ENCODE peak calls at places on chromosomes 13 and 19, in four cellular contexts. W, V, A and F are unnamed samples.

GRCh38 chr19:42465827-42466280 is 23.1 kb upstream of the CXCL17 start:
- DNase-seq in V (no peak), A (no peak), W (no peak), F (no peak)

GRCh38 chr13:42685762-42686560 is 95.4 kb upstream of the FAM216B start:
- DNase-seq in V (no peak), A (no peak), W (no peak), F (no peak)

GRCh38 chr13:51844862-51845573 is at the start of gene TMEM272:
- DNase-seq in W (no peak), A (peak; percentile 68), V (peak; percentile 54), F (peak; percentile 45)

GRCh38 chr13:27012482-27013197 is 159.0 kb downstream of the USP12 start:
- DNase-seq in A (no peak), W (no peak), V (no peak), F (no peak)

GRCh38 chr13:50243926-50244325 is 228.7 kb downstream of the KCNRG start:
- DNase-seq in W (no peak), V (no peak), A (no peak), F (no peak)

GRCh38 chr19:379796-380195 is 29.2 kb downstream of the C2CD4C start:
- DNase-seq in W (no peak), A (no peak), V (no peak), F (no peak)

GRCh38 chr19:58519087-58519354 is 589 bp downstream of the ZBTB45 start:
- DNase-seq in A (peak; percentile 53), W (peak; percentile 46), V (peak; percentile 44), F (peak; percentile 81)

GRCh38 chr19:29624489-29625210 is 18.6 kb downstream of the POP4 start:
- DNase-seq in A (no peak), V (no peak), W (no peak), F (no peak)

GRCh38 chr13:44815507-44816074 is 173.7 kb downstream of the NUFIP1 start:
- DNase-seq in A (peak; percentile 40), W (no peak), V (no peak), F (no peak)

GRCh38 chr13:51794959-51795358 is 9.0 kb downstream of the DHRS12 start:
- DNase-seq in V (no peak), W (no peak), A (no peak), F (no peak)

GRCh38 chr19:48249502-48250014 is 6.2 kb downstream of the CARD8 start:
- DNase-seq in W (no peak), V (no peak), A (peak; percentile 82), F (no peak)

GRCh38 chr13:109213714-109214113 is 572.7 kb downstream of the IRS2 start:
- DNase-seq in A (no peak), V (no peak), W (no peak), F (no peak)

GRCh38 chr19:50728084-50728737 is 5.0 kb downstream of the CLEC11A start:
- DNase-seq in W (no peak), A (peak; percentile 71), V (no peak), F (no peak)

GRCh38 chr13:43981091-43981490 is 101.4 kb downstream of the LACC1 start:
- DNase-seq in V (no peak), W (no peak), A (no peak), F (no peak)

GRCh38 chr13:25059943-25060342 is 36.0 kb upstream of the PABPC3 start:
- DNase-seq in W (no peak), A (no peak), V (no peak), F (no peak)

GRCh38 chr19:31678421-31678820 is 329.2 kb upstream of the TSHZ3 start:
- DNase-seq in A (no peak), W (no peak), V (no peak), F (no peak)

GRCh38 chr13:65606622-65607021 is 1623.5 kb downstream of the PCDH9 start:
- DNase-seq in W (no peak), V (no peak), A (no peak), F (no peak)

GRCh38 chr19:5271145-5271544 is 69.5 kb downstream of the PTPRS start:
- DNase-seq in W (no peak), V (no peak), A (no peak), F (no peak)

GRCh38 chr13:114025432-114026127 is 51.7 kb upstream of the C13orf46 start:
- DNase-seq in A (no peak), V (peak; percentile 23), W (no peak), F (no peak)

GRCh38 chr19:5895409-5895808 is 8.2 kb downstream of the NDUFA11 start:
- DNase-seq in V (no peak), A (no peak), W (no peak), F (no peak)

GRCh38 chr13:74187564-74187963 is 53.4 kb upstream of the KLF12 start:
- DNase-seq in V (no peak), W (no peak), A (no peak), F (no peak)

GRCh38 chr19:4154571-4155312 is 1.3 kb downstream of the CREB3L3 start:
- DNase-seq in A (no peak), W (no peak), V (no peak), F (no peak)

GRCh38 chr13:90154311-90154960 is 1193.1 kb upstream of the MIR17HG start:
- DNase-seq in V (no peak), A (no peak), W (no peak), F (no peak)

GRCh38 chr13:111792956-111793355 is 274.0 kb upstream of the SOX1 start:
- DNase-seq in A (no peak), W (no peak), V (no peak), F (no peak)

GRCh38 chr13:48560657-48561337 is 27.9 kb upstream of the RCBTB2 start:
- DNase-seq in W (no peak), A (no peak), V (no peak), F (no peak)

GRCh38 chr13:66264976-66265375 is 965.2 kb downstream of the PCDH9 start:
- DNase-seq in V (no peak), W (no peak), A (no peak), F (no peak)

GRCh38 chr13:103497404-103497803 is 431.2 kb upstream of the SLC10A2 start:
- DNase-seq in W (no peak), A (no peak), V (no peak), F (no peak)